ENCODE peak calls at places on chromosomes 2 and 18, in eight cellular contexts. Y is cardiac muscle cell, N is dermis blood vessel endothelial cell, J is AG04450, G is fibroblast of the conjunctiva, W is cardiac fibroblast, S is stomach, P is heart right ventricle. V is an unnamed sample.

GRCh38 chr2:231707625-231708049 is 688 bp upstream of the PTMA start:
- DNase-seq in J (no peak), Y (peak), W (peak), N (peak), P (no peak), S (no peak), G (no peak), V (no peak)

GRCh38 chr2:105800036-105800755 is 55.5 kb downstream of the NCK2 start:
- DNase-seq in S (no peak), N (no peak), P (no peak), Y (peak), J (no peak), W (peak), G (no peak), V (peak)

GRCh38 chr2:85095094-85095493 is 38.1 kb upstream of the TCF7L1 start:
- DNase-seq in Y (peak), N (no peak), J (no peak), G (no peak), S (no peak), P (no peak), W (peak), V (no peak)

GRCh38 chr2:149747456-149747855 is 159.9 kb upstream of the MMADHC start:
- DNase-seq in G (no peak), W (peak), J (no peak), Y (peak), N (peak), P (no peak), S (no peak), V (no peak)

GRCh38 chr2:197929008-197929885 is 124.9 kb downstream of the PLCL1 start:
- DNase-seq in N (peak), G (no peak), Y (no peak), J (no peak), P (no peak), S (no peak), W (peak), V (peak)

GRCh38 chr2:210171309-210172218 is at the start of gene KANSL1L:
- DNase-seq in G (peak), W (peak), P (peak), N (peak), Y (peak), S (peak), J (peak), V (peak)

GRCh38 chr2:169073972-169074751 is 4.8 kb downstream of the DHRS9 start:
- DNase-seq in J (no peak), P (no peak), G (no peak), Y (no peak), S (no peak), N (no peak), W (no peak), V (peak)

GRCh38 chr2:236932711-236933300 is 152.9 kb upstream of the COPS8 start:
- DNase-seq in S (no peak), J (no peak), P (no peak), Y (no peak), G (no peak), N (no peak), W (no peak), V (no peak)

GRCh38 chr2:240561325-240561971 is 1.3 kb downstream of the DUSP28 start:
- DNase-seq in S (no peak), W (peak), J (no peak), P (no peak), N (peak), G (no peak), Y (peak), V (peak)

GRCh38 chr2:151657667-151658076 is 76.6 kb downstream of the NEB start:
- DNase-seq in W (no peak), J (no peak), N (no peak), P (no peak), S (no peak), G (no peak), Y (peak), V (no peak)

GRCh38 chr2:240463866-240464481 is 28.5 kb downstream of the GPC1 start:
- DNase-seq in W (no peak), S (peak), P (peak), J (no peak), N (no peak), Y (no peak), G (no peak), V (no peak)

GRCh38 chr2:28662468-28663095 is 89.0 kb upstream of the PPP1CB start:
- DNase-seq in S (peak), N (peak), Y (peak), G (no peak), J (no peak), P (no peak), W (no peak), V (peak)

GRCh38 chr2:191415101-191415500 is 169.9 kb downstream of the MYO1B start:
- DNase-seq in J (no peak), G (no peak), W (no peak), N (no peak), Y (no peak), P (no peak), S (no peak), V (no peak)

GRCh38 chr2:59874971-59875755 is 678.3 kb downstream of the BCL11A start:
- DNase-seq in S (no peak), G (no peak), N (no peak), J (no peak), P (no peak), Y (no peak), W (no peak), V (no peak)

GRCh38 chr2:160492401-160493226 is 993 bp downstream of the RBMS1 start:
- DNase-seq in P (peak), S (peak), Y (peak), J (no peak), G (peak), N (peak), W (peak), V (peak)

GRCh38 chr2:205619600-205619999 is 62.7 kb upstream of the NRP2 start:
- DNase-seq in S (no peak), G (no peak), J (no peak), P (no peak), W (no peak), Y (no peak), N (no peak), V (no peak)

GRCh38 chr2:188979119-188979729 is 5.1 kb downstream of the COL3A1 start:
- DNase-seq in P (no peak), Y (peak), N (no peak), S (no peak), G (no peak), J (no peak), W (no peak), V (no peak)

GRCh38 chr2:152415811-152416210 is 80.8 kb downstream of the FMNL2 start:
- DNase-seq in N (no peak), Y (no peak), J (no peak), S (no peak), G (no peak), W (peak), P (no peak), V (peak)

GRCh38 chr2:2847131-2847740 is 516.2 kb upstream of the MYT1L start:
- DNase-seq in G (no peak), W (no peak), P (peak), S (no peak), Y (no peak), J (no peak), N (no peak), V (no peak)

GRCh38 chr18:63119647-63120046 is 199.9 kb downstream of the BCL2 start:
- DNase-seq in S (no peak), Y (peak), P (no peak), N (peak), J (no peak), G (peak), W (peak), V (peak)

GRCh38 chr2:169711751-169712509 is 17.7 kb downstream of the PHOSPHO2 start:
- DNase-seq in J (no peak), N (peak), S (no peak), P (no peak), G (no peak), Y (no peak), W (no peak), V (no peak)

GRCh38 chr2:15111718-15112117 is 449.4 kb downstream of the NBAS start:
- DNase-seq in P (no peak), G (no peak), Y (no peak), W (no peak), N (no peak), J (no peak), S (no peak), V (no peak)

GRCh38 chr18:47930844-47931706 is 616 bp upstream of the SMAD2 start:
- DNase-seq in S (peak), P (peak), Y (peak), W (peak), N (peak), G (peak), J (peak), V (peak)

GRCh38 chr2:42059261-42059898 is 11.6 kb downstream of the PKDCC start:
- DNase-seq in W (no peak), P (no peak), S (no peak), G (no peak), J (no peak), N (no peak), Y (no peak), V (no peak)

GRCh38 chr18:32019251-32019943 is 772 bp downstream of the RNF125 start:
- DNase-seq in Y (peak), W (peak), J (no peak), N (peak), G (no peak), S (peak), P (peak), V (peak)

GRCh38 chr18:50079571-50080295 is 115.2 kb downstream of the MYO5B start:
- DNase-seq in J (no peak), N (no peak), G (no peak), P (peak), Y (no peak), S (peak), W (no peak), V (no peak)

GRCh38 chr2:45691152-45691551 is 39.7 kb downstream of the PRKCE start:
- DNase-seq in N (peak), P (no peak), G (no peak), J (no peak), W (no peak), S (no peak), Y (no peak), V (peak)

GRCh38 chr2:214507032-214507431 is 96.2 kb downstream of the VWC2L start:
- DNase-seq in S (no peak), G (no peak), W (no peak), J (no peak), P (no peak), N (no peak), Y (no peak), V (no peak)